ENCODE peak calls at places on chromosome 3, in ten cellular contexts. W, T, F, G, I, X, M, A, L and K are unnamed samples.

GRCh38 chr3:41117398-41117870 is 81.9 kb upstream of the CTNNB1 start:
- DNase-seq in W (peak), T (peak), F (peak), G (peak), I (peak), X (peak), M (peak), A (peak), L (peak), K (peak)

GRCh38 chr3:87233805-87234204 is 6.7 kb downstream of the CHMP2B start:
- DNase-seq in W (no peak), T (no peak), F (no peak), G (no peak), I (no peak), X (no peak), M (no peak), A (no peak), L (no peak), K (no peak)

GRCh38 chr3:126107960-126108688 is 24.2 kb upstream of the SLC41A3 start:
- DNase-seq in W (peak), T (no peak), F (no peak), G (no peak), I (no peak), X (peak), M (no peak), A (no peak), L (no peak), K (no peak)

GRCh38 chr3:169342652-169343051 is 320.9 kb downstream of the MECOM start:
- DNase-seq in W (no peak), T (no peak), F (no peak), G (no peak), I (no peak), X (no peak), M (no peak), A (no peak), L (no peak), K (no peak)

GRCh38 chr3:10709110-10709781 is 106.8 kb upstream of the SLC6A11 start:
- DNase-seq in W (no peak), T (no peak), F (no peak), G (no peak), I (no peak), X (no peak), M (peak), A (no peak), L (no peak), K (no peak)

GRCh38 chr3:179421500-179421899 is 29.8 kb downstream of the GNB4 start:
- DNase-seq in W (peak), T (peak), F (no peak), G (no peak), I (peak), X (peak), M (peak), A (no peak), L (peak), K (no peak)

GRCh38 chr3:141471160-141471559 is 15.7 kb upstream of the RASA2 start:
- DNase-seq in W (no peak), T (peak), F (no peak), G (no peak), I (no peak), X (no peak), M (no peak), A (no peak), L (peak), K (no peak)

GRCh38 chr3:152257246-152258074 is 11.3 kb upstream of the MBNL1 start:
- DNase-seq in W (no peak), T (peak), F (no peak), G (no peak), I (no peak), X (no peak), M (no peak), A (no peak), L (peak), K (no peak)

GRCh38 chr3:167851749-167852148 is 116.2 kb downstream of the SERPINI1 start:
- DNase-seq in W (no peak), T (no peak), F (no peak), G (no peak), I (no peak), X (no peak), M (no peak), A (no peak), L (no peak), K (no peak)
- H3K4me3 ChIP-seq in W (no peak), T (no peak), F (no peak), G (no peak), I (no peak), X (no peak), M (no peak), A (no peak), L (no peak), K (no peak)

DNA sequence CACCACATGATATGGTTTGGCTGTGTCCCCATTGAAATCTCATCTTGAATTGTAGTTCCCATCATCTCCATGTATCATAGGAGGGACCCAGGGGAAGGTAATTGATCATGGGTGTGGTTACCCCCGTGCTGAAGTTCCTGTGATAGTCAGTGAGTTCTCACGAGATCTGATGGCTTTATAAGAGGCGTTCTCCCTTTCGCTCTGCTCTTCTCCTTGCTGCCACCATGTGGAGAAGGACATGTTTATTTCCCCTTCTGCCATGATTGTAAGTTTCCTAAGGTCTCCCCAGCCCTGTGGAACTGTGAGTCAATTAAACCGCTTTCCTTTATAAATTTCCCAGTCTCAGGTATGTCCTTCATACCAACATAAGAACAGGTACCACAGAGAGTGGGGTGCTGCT is 21.9 kb downstream of the OSTN start:
- DNase-seq in W (peak), T (peak), F (no peak), G (no peak), I (no peak), X (no peak), M (peak), A (no peak), L (no peak), K (no peak)
- TF ChIP-seq CTCF in W (peak), T (no peak), F (no peak), G (no peak), I (no peak), X (no peak), M (no peak), A (no peak), L (peak), K (peak)

GRCh38 chr3:105615814-105616213 is 249.1 kb downstream of the ALCAM start:
- DNase-seq in W (no peak), T (no peak), F (no peak), G (no peak), I (no peak), X (no peak), M (no peak), A (no peak), L (no peak), K (no peak)
- H3K4me3 ChIP-seq in W (no peak), T (no peak), F (no peak), G (no peak), I (no peak), X (no peak), M (no peak), A (no peak), L (no peak), K (no peak)

GRCh38 chr3:102226463-102226862 is 208.4 kb upstream of the ZPLD1 start:
- DNase-seq in W (no peak), T (no peak), F (no peak), G (no peak), I (no peak), X (no peak), M (no peak), A (no peak), L (no peak), K (no peak)
- TF ChIP-seq CTCF in W (no peak), T (no peak), F (no peak), G (no peak), I (no peak), X (no peak), M (no peak), A (no peak), L (no peak), K (no peak)

DNA sequence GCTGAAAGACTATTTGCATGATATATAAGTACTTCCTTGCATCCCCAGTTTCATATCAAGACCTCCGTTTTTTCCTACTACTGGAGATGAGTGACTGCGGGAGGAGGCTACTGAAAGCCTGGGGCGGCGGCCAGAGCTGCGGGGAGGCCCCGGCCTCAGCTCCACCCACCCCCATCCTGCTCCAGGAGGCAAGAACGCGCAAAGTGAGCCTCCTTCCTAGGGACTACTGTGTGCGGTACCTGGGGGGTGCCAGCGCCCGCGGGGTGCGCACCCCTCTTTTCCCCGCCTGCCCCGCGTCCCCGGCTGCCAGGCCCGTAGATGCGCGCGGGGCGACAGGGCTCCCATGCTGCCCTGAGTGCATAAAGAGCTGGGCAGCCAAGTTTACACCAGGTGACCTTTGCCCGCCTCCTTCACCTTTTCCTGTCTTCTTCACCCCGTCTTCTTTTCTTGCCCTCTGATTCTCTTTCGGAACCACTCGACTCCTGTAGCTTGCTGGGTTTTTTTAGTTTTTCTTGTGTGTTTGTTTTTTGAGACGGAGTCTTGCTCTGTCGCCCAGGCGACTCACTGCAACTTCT is 2.5 kb upstream of the USF3 start:
- DNase-seq in W (peak), T (peak), F (peak), G (no peak), I (no peak), X (no peak), M (no peak), A (no peak), L (no peak), K (no peak)
- H3K4me3 ChIP-seq in W (peak), T (peak), F (peak), G (peak), I (peak), X (peak), M (peak), A (peak), L (peak), K (peak)

DNA sequence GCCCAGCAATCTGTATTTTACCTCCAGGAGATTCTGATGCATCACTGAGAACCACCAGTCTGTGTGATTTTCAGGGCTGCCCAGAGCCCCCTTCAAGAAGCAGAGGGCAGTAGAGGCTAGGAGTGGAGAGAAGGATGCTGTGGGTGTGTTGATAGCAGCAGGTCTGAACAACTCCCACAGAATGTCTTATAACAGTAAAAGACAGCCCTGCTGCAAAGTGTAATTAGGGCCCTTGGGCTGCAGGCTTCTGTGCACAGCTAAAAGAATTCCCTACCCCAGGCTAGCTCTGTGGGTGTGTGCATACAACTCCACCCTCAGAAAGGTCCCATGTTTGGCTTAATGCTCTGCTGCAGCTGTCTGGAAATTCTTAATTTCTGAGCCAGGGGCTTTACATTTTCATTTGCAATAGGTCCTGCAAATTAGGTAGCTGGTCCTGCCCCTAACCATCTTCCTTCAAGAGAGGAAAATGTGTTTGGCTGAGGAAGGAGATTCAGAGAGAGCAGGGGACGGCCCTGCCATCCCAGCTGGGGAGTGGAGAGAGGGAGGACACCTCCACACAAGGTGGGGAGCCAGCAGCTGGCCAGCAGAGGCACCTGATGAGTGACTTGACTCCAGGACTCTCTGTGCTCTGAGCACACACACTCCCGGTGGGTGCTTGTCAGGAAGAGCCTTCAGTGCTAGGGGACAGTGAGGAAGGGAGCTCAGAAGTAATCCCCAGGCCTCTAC is 43.3 kb upstream of the RAB6B start:
- DNase-seq in W (peak), T (peak), F (no peak), G (no peak), I (no peak), X (peak), M (no peak), A (no peak), L (no peak), K (no peak)
- TF ChIP-seq CTCF in W (peak), T (peak), F (no peak), G (peak), I (peak), X (no peak), M (no peak), A (no peak), L (peak), K (peak)

GRCh38 chr3:63967675-63968611 is 55.4 kb downstream of the PSMD6 start:
- DNase-seq in W (peak), T (peak), F (peak), G (peak), I (no peak), X (peak), M (no peak), A (no peak), L (peak), K (no peak)
- H3K4me3 ChIP-seq in W (no peak), T (peak), F (peak), G (peak), I (peak), X (peak), M (peak), A (peak), L (peak), K (peak)

GRCh38 chr3:167102071-167102470 is 278.0 kb downstream of the ZBBX start:
- DNase-seq in W (no peak), T (no peak), F (no peak), G (no peak), I (no peak), X (no peak), M (peak), A (no peak), L (no peak), K (no peak)
- TF ChIP-seq CTCF in W (no peak), T (no peak), F (no peak), G (peak), I (no peak), X (no peak), M (no peak), A (no peak), L (no peak), K (peak)

DNA sequence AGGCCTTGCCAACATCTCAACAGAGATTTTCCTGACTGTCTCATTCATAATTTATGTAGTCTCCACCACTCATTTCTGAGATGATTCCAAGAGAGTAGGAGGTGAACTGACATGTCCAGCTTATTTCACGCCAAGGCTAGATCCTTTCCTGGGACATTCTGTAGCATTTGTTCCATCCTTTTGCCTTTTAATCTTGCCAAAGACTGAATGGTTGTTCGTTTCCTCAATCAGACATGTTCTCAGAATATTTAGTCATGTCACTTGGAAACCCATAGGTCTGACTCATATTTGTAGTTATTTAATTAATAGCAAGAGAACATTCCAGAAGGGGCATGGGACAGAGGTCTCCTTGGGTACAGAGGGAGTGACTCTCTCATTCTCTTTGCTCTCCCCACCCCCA is 80.9 kb downstream of the DHX36 start:
- DNase-seq in W (peak), T (peak), F (no peak), G (no peak), I (no peak), X (no peak), M (peak), A (no peak), L (peak), K (no peak)
- H3K4me3 ChIP-seq in W (no peak), T (no peak), F (no peak), G (no peak), I (no peak), X (no peak), M (no peak), A (no peak), L (no peak), K (no peak)